ENCODE peak calls at places on chromosomes 13 and 19, in five cellular contexts. P is WERI-Rb-1, N is tibial nerve, R is tibial artery, O is NB4. K is an unnamed sample.

GRCh38 chr19:2503521-2504109 is 27.7 kb downstream of the GADD45B start:
- DNase-seq in P (no peak), N (no peak), R (no peak), O (peak; percentile 63), K (no peak)

GRCh38 chr19:37817180-37817911 is 38.0 kb upstream of the ZNF573 start:
- DNase-seq in P (peak; percentile 96), N (peak; percentile 43), O (no peak), R (peak; percentile 89), K (no peak)

GRCh38 chr19:5903054-5903501 is 512 bp downstream of the NDUFA11 start:
- DNase-seq in O (peak; percentile 22), N (no peak), R (no peak), P (no peak), K (no peak)

GRCh38 chr19:38233740-38234251 is 9.8 kb upstream of the DPF1 start:
- DNase-seq in O (peak; percentile 72), R (peak; percentile 82), P (peak; percentile 85), N (peak; percentile 81), K (no peak)

GRCh38 chr19:2815191-2815614 is 4.5 kb upstream of the ZNF554 start:
- DNase-seq in P (no peak), O (no peak), N (no peak), R (no peak), K (no peak)

GRCh38 chr13:29845440-29846056 is 4.9 kb downstream of the UBL3 start:
- DNase-seq in O (peak; percentile 24), N (no peak), P (no peak), R (no peak), K (no peak)

GRCh38 chr19:17469371-17470203 is 737 bp upstream of the SLC27A1 start:
- DNase-seq in R (peak; percentile 99), P (peak; percentile 97), O (peak; percentile 91), N (peak; percentile 99), K (peak; percentile 78)

GRCh38 chr19:45296365-45296764 is 26.3 kb downstream of the CKM start:
- DNase-seq in P (no peak), N (no peak), O (peak; percentile 63), R (no peak), K (no peak)

GRCh38 chr19:371501-372160 is 27.0 kb upstream of the MIER2 start:
- DNase-seq in P (no peak), O (no peak), R (no peak), N (no peak), K (no peak)

GRCh38 chr13:80132741-80133601 is 208.0 kb downstream of the SPRY2 start:
- DNase-seq in R (peak; percentile 82), O (peak; percentile 15), P (peak; percentile 5), N (peak; percentile 44), K (no peak)

GRCh38 chr13:85864963-85865530 is 65.8 kb upstream of the SLITRK6 start:
- DNase-seq in P (peak; percentile 67), O (peak; percentile 36), R (no peak), N (no peak), K (peak; percentile 6)

GRCh38 chr19:1883784-1884183 is 1.5 kb downstream of the ABHD17A start:
- DNase-seq in P (no peak), R (no peak), N (no peak), O (no peak), K (no peak)

GRCh38 chr13:94093652-94094310 is 385.7 kb downstream of the DCT start:
- DNase-seq in R (no peak), P (no peak), O (no peak), N (no peak), K (no peak)

GRCh38 chr13:98835156-98835555 is 82.7 kb upstream of the SLC15A1 start:
- DNase-seq in P (no peak), N (no peak), R (no peak), O (no peak), K (no peak)

GRCh38 chr13:27039171-27039701 is 132.4 kb downstream of the USP12 start:
- DNase-seq in N (no peak), O (no peak), R (no peak), P (no peak), K (no peak)

GRCh38 chr19:12090807-12091206 is 26.3 kb downstream of the ZNF844 start:
- DNase-seq in N (peak; percentile 61), R (peak; percentile 83), O (peak; percentile 89), P (peak; percentile 66), K (peak; percentile 30)

GRCh38 chr13:90792335-90792734 is 555.2 kb upstream of the MIR17HG start:
- DNase-seq in P (no peak), O (no peak), N (no peak), R (no peak), K (no peak)

GRCh38 chr19:56097776-56098175 is 23.3 kb downstream of the ZNF787 start:
- DNase-seq in R (no peak), P (no peak), O (no peak), N (no peak), K (no peak)

GRCh38 chr19:14370169-14370998 is 10.9 kb upstream of the ADGRE5 start:
- DNase-seq in N (no peak), P (no peak), R (no peak), O (peak; percentile 61), K (no peak)

GRCh38 chr13:31121327-31122140 is 40.2 kb downstream of the HSPH1 start:
- DNase-seq in P (no peak), R (no peak), O (no peak), N (peak; percentile 33), K (no peak)

DNA sequence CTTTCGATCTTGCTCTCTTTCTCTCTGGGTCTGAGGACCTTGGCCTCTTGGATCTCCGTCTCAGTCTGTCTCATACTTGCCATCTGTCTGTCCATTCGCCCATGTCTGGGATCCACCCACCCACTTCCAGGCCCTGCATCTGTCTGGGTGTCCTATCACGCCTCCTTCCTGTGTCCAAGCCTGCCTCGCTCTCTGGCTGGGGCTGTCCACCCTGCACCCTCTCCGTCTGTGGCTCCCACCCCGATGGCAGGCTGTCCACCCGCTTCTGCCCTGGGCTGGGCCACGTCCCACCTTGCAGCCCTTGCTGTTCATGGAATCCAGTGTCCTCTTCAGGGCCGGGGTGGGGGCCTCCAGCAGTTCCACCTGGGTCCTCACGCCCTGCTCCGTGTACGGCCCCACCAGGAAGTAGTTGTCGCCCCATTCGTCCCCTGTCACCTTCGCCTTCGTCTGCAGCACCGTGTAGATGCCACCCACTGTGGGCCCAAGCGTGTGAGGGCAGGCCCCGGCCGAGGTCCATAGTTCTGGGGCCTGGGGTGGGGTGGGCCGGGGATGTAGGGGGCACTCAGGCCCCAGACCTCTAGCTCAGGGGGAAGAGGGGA is 2.0 kb downstream of the GYS1 start:
- DNase-seq in R (no peak), N (no peak), P (no peak), O (no peak), K (no peak)
- H3K4me3 ChIP-seq in R (peak overlapping the region; percentile 85), N (no peak overlapping the region), P (no peak overlapping the region), O (no peak overlapping the region), K (no peak overlapping the region)

GRCh38 chr13:39603424-39603947 is 493 bp upstream of the LHFPL6 start:
- DNase-seq in N (no peak), R (no peak), P (peak; percentile 27), O (peak; percentile 62), K (no peak)
- H3K4me3 ChIP-seq in N (peak overlapping the region; percentile 80), R (peak overlapping the region; percentile 81), P (peak overlapping the region; percentile 73), O (peak overlapping the region; percentile 70), K (peak overlapping the region; percentile 79)

DNA sequence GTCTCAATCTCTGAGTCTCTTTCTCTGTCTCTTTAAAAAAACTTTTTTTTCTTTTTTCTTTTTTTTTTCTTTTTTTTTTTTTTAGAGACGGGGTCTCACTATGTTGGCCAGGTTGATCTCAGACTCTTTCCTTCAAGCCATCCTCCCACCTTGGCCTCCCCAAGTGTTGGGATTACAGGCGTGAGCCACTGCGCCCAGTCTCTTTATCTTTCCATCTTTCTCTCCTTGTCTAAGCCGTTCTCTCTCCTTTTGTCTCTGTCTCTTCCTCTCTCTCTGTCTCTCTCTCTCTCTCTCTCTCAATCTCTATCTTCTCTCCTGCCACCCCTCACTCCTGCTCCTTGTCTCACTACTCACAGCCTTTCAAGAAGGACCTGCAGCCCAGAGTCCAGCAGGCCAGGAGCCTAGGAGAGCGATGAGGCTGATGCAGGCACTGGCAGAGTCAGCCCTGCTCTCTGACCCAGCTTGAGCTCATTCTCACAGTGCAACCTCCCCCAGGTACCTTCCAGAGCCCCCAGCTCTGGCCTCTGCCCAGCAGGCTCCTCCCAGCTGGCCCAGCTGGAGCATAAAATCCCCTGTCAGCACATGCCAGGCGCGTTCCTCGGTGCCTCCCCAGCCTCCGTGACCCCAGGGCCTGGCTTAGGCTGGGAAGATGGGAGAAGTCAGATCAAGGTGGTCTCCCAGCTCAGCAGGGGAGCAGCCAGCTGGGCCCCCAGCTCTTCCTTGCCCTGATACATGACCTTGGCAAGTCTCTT is at the start of gene NPHS1:
- DNase-seq in N (no peak), R (no peak), P (peak; percentile 73), O (no peak), K (no peak)
- H3K4me3 ChIP-seq in N (no peak within 1 kb of the TSS), R (no peak within 1 kb of the TSS), P (no peak within 1 kb of the TSS), O (no peak within 1 kb of the TSS), K (no peak within 1 kb of the TSS)

DNA sequence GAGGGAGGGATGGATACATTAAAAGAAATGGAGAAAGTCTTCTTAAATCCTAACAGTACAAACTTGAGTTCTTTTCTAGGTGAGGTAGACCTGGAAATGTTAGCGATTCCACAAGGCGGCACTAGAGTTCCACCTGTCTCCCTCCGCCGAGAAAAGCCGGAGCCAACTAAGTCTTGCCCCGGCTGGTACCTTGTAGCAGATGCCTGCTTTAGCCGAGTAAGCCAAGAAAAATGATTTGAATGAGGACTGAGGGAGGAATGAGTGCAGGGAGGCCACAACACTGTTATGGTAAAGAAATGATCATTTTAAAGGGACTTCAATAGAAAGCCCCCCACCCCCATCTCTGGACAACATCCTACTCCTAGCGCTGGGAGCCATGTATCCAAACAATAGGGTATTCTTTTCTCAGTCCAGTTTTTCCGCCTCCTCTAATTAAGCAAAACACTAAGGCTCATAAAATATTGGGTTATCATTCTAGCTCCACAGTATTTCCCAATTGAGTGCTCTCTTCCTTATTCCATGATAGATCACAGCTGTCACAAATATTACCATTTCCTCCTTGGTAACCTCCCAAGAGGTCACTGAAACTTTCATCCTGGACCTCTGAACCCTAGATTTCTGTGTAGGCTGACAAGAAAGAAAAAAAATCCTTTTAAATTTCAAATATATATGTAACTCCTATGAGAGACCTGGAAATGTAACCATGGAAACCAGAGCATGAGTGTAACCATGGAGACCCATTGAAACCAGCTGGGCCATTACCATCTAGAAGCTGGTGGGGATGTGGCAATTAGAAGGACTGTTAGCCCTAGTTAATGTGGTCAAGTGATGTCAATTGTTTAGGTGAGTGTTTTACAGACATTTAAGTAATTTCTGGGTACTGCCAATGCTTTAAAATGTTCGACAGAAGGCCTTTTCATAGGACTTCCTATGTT is 58.3 kb downstream of the GPALPP1 start:
- DNase-seq in P (peak; percentile 78), N (peak; percentile 79), R (peak; percentile 73), O (peak; percentile 82), K (peak; percentile 47)
- H3K4me3 ChIP-seq in P (peak overlapping the region; percentile 64), N (peak overlapping the region; percentile 31), R (peak overlapping the region; percentile 38), O (no peak overlapping the region), K (no peak overlapping the region)

GRCh38 chr19:28691683-28692082 is 521.3 kb downstream of the UQCRFS1 start:
- DNase-seq in N (no peak), R (no peak), O (no peak), P (no peak), K (no peak)

GRCh38 chr19:28700176-28700575 is 512.8 kb downstream of the UQCRFS1 start:
- DNase-seq in R (no peak), P (no peak), N (no peak), O (no peak), K (no peak)

GRCh38 chr19:28697308-28697707 is 515.6 kb downstream of the UQCRFS1 start:
- DNase-seq in N (no peak), P (no peak), O (no peak), R (no peak), K (no peak)

GRCh38 chr19:28694812-28695211 is 518.1 kb downstream of the UQCRFS1 start:
- DNase-seq in P (no peak), O (no peak), R (no peak), N (no peak), K (no peak)
- H3K4me3 ChIP-seq in P (no peak overlapping the region), O (no peak overlapping the region), R (no peak overlapping the region), N (no peak overlapping the region), K (no peak overlapping the region)